ENCODE peak calls at places on chromosomes 3 and 15, in six cellular contexts. One of them, this sample, is unnamed. For H3K9me3, the result is how much of the 10 kb centered on the place peaks cover.

GRCh38 chr15:78625621-78626280 is 5.0 kb upstream of the CHRNA3 start:
- DNase-seq in astrocyte: no peak
- DNase-seq in hepatocyte: no peak
- DNase-seq in MM.1S: no peak
- DNase-seq in GM23248: no peak
- DNase-seq in PC-9: no peak
- DNase-seq in this sample: no peak

GRCh38 chr15:79091204-79091867 is 756 bp upstream of the RASGRF1 start:
- DNase-seq in astrocyte: no peak
- DNase-seq in hepatocyte: peak
- DNase-seq in MM.1S: no peak
- DNase-seq in GM23248: peak
- DNase-seq in PC-9: no peak
- DNase-seq in this sample: no peak

GRCh38 chr3:46266598-46266997 is 24.3 kb downstream of the CCR3 start:
- DNase-seq in astrocyte: no peak
- DNase-seq in hepatocyte: no peak
- DNase-seq in MM.1S: no peak
- DNase-seq in GM23248: peak
- DNase-seq in PC-9: peak
- DNase-seq in this sample: no peak

GRCh38 chr3:111910806-111911205 is 51.7 kb downstream of the PHLDB2 start:
- DNase-seq in astrocyte: peak
- DNase-seq in hepatocyte: no peak
- DNase-seq in MM.1S: no peak
- DNase-seq in GM23248: peak
- DNase-seq in PC-9: no peak
- DNase-seq in this sample: peak

GRCh38 chr15:96392380-96393208 is 62.1 kb downstream of the NR2F2 start:
- DNase-seq in astrocyte: peak
- DNase-seq in hepatocyte: no peak
- DNase-seq in MM.1S: peak
- DNase-seq in GM23248: peak
- DNase-seq in PC-9: no peak
- DNase-seq in this sample: no peak

GRCh38 chr3:119310052-119310451 is 15.9 kb downstream of the ARHGAP31 start:
- DNase-seq in astrocyte: peak
- DNase-seq in hepatocyte: no peak
- DNase-seq in MM.1S: no peak
- DNase-seq in GM23248: peak
- DNase-seq in PC-9: peak
- DNase-seq in this sample: peak

GRCh38 chr3:64650710-64651109 is 37.1 kb downstream of the ADAMTS9 start:
- DNase-seq in astrocyte: peak
- DNase-seq in hepatocyte: no peak
- DNase-seq in MM.1S: no peak
- DNase-seq in GM23248: peak
- DNase-seq in PC-9: no peak
- DNase-seq in this sample: peak

GRCh38 chr3:98691897-98692296 is 71.2 kb upstream of the ST3GAL6 start:
- DNase-seq in astrocyte: no peak
- DNase-seq in hepatocyte: no peak
- DNase-seq in MM.1S: peak
- DNase-seq in GM23248: no peak
- DNase-seq in PC-9: no peak
- DNase-seq in this sample: no peak

GRCh38 chr3:13955084-13955483 is 75.2 kb upstream of the WNT7A start:
- DNase-seq in astrocyte: no peak
- DNase-seq in hepatocyte: no peak
- DNase-seq in MM.1S: no peak
- DNase-seq in GM23248: no peak
- DNase-seq in PC-9: no peak
- DNase-seq in this sample: no peak

GRCh38 chr3:172194702-172195392 is 155.5 kb downstream of the FNDC3B start:
- DNase-seq in astrocyte: peak
- DNase-seq in hepatocyte: no peak
- DNase-seq in MM.1S: no peak
- DNase-seq in GM23248: peak
- DNase-seq in PC-9: no peak
- DNase-seq in this sample: peak

GRCh38 chr3:72426618-72427397 is 421.4 kb downstream of the SHQ1 start:
- DNase-seq in astrocyte: no peak
- DNase-seq in hepatocyte: no peak
- DNase-seq in MM.1S: peak
- DNase-seq in GM23248: no peak
- DNase-seq in PC-9: no peak
- DNase-seq in this sample: no peak

GRCh38 chr3:138434875-138435772 is 708 bp downstream of the ESYT3 start:
- DNase-seq in astrocyte: no peak
- DNase-seq in hepatocyte: peak
- DNase-seq in MM.1S: no peak
- DNase-seq in GM23248: peak
- DNase-seq in PC-9: peak
- DNase-seq in this sample: no peak
- TF ChIP-seq EZH2 in astrocyte: peak
- TF ChIP-seq EZH2 in hepatocyte: peak
- TF ChIP-seq EZH2 in MM.1S: no peak
- TF ChIP-seq EZH2 in GM23248: no peak
- TF ChIP-seq EZH2 in PC-9: no peak
- TF ChIP-seq EZH2 in this sample: peak

GRCh38 chr15:42921049-42921731 is 612 bp upstream of the TTBK2 start:
- DNase-seq in astrocyte: peak
- DNase-seq in hepatocyte: peak
- DNase-seq in MM.1S: peak
- DNase-seq in GM23248: peak
- DNase-seq in PC-9: no peak
- DNase-seq in this sample: peak
- H3K9me3 ChIP-seq in astrocyte: under half
- H3K9me3 ChIP-seq in hepatocyte: under half
- H3K9me3 ChIP-seq in MM.1S: under half
- H3K9me3 ChIP-seq in GM23248: under half
- H3K9me3 ChIP-seq in PC-9: under half
- H3K9me3 ChIP-seq in this sample: under half

DNA sequence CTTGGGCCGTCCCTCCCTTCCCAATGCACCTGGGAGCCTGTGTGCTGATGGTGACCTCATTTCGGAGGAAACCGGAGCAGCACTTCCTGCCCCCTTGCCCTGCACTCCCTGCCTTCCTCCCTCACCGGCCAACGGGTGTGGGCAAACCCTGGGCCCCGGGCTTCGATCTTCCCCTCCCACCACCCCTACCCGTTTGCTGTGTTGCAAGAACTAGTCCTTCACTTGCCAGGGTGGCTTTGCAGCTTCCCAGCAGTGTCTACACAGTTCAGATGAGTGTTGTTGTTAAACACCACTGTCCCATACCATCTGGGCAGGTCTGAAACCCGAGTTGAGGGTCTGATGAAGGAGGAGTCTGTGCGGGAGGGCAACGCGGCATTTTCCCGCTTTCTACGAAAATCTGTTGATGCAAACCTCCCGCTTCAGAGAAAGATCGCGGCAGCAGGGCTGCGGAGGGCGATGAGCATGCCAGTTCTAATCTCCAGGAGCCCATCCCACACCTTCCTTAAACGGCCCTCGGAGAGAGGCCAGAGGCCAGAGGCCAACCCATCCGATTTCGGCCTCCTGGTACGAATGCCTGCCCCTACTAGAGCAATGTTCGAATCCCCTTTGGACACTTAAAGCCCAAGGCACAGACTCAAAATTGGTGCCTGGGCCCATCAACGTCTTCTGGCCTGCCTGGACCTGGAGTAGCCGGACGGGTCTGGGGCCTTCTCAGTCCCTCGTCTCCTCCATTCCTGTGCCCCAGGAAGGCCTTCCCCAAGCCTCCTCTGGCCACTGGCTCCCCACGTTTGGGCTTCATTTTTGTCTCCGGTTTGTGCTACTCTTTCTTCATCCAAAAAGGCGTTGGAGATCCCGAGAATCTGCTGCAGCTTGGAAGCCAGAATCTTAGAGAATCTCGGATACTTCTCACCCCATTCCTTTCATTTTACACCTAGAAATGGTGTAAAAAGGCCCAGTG is 35.8 kb upstream of the POLG start:
- DNase-seq in astrocyte: no peak
- DNase-seq in hepatocyte: no peak
- DNase-seq in MM.1S: no peak
- DNase-seq in GM23248: no peak
- DNase-seq in PC-9: no peak
- DNase-seq in this sample: no peak
- TF ChIP-seq EZH2 in astrocyte: peak
- TF ChIP-seq EZH2 in hepatocyte: no peak
- TF ChIP-seq EZH2 in MM.1S: no peak
- TF ChIP-seq EZH2 in GM23248: no peak
- TF ChIP-seq EZH2 in PC-9: no peak
- TF ChIP-seq EZH2 in this sample: peak

DNA sequence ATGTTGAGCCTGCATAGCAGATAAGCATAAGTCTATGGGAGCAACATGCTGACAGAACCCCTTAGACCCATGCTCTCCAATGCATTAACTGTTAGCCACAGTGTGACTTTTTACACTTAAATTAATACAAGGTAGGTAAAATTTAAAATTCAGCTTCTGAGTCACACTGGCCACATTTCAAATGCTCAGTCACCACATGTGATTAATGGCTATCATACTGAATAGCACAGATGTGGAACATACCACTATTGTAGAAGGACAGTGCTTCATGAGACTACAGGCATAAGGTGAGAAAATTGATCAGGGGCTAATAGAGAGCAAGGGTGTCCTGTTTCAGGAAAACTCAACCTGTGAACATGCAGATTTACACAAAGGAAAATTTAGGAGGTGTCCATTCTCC is 357.0 kb upstream of the SEMA6D start:
- DNase-seq in astrocyte: peak
- DNase-seq in hepatocyte: no peak
- DNase-seq in MM.1S: no peak
- DNase-seq in GM23248: no peak
- DNase-seq in PC-9: no peak
- DNase-seq in this sample: peak
- H3K9me3 ChIP-seq in astrocyte: under half
- H3K9me3 ChIP-seq in hepatocyte: under half
- H3K9me3 ChIP-seq in MM.1S: under half
- H3K9me3 ChIP-seq in GM23248: under half
- H3K9me3 ChIP-seq in PC-9: under half
- H3K9me3 ChIP-seq in this sample: under half

GRCh38 chr15:77031376-77032050 is 36.6 kb downstream of the PSTPIP1 start:
- DNase-seq in astrocyte: no peak
- DNase-seq in hepatocyte: no peak
- DNase-seq in MM.1S: peak
- DNase-seq in GM23248: peak
- DNase-seq in PC-9: peak
- DNase-seq in this sample: no peak
- TF ChIP-seq EZH2 in astrocyte: no peak
- TF ChIP-seq EZH2 in hepatocyte: no peak
- TF ChIP-seq EZH2 in MM.1S: no peak
- TF ChIP-seq EZH2 in GM23248: no peak
- TF ChIP-seq EZH2 in PC-9: no peak
- TF ChIP-seq EZH2 in this sample: no peak

This sample was measured in fibroblast of lung.